ENCODE peak calls at places on chromosomes 11 and 22, in eight cellular contexts. One of them, this sample, is unnamed.

GRCh38 chr11:106717222-106717621 is 301.1 kb downstream of the GUCY1A2 start:
- DNase-seq in adipocyte: no peak
- DNase-seq in breast epithelium: no peak
- DNase-seq in astrocyte of the spinal cord: no peak
- DNase-seq in spleen: no peak
- DNase-seq in suprapubic skin: no peak
- DNase-seq in CD8-positive, alpha-beta memory T cell: no peak
- DNase-seq in retinal pigment epithelial cell: no peak
- DNase-seq in this sample: no peak

GRCh38 chr11:68933605-68934320 is 30.1 kb downstream of the IGHMBP2 start:
- DNase-seq in astrocyte of the spinal cord: no peak
- DNase-seq in adipocyte: no peak
- DNase-seq in suprapubic skin: no peak
- DNase-seq in CD8-positive, alpha-beta memory T cell: no peak
- DNase-seq in spleen: peak
- DNase-seq in retinal pigment epithelial cell: no peak
- DNase-seq in breast epithelium: no peak
- DNase-seq in this sample: no peak

GRCh38 chr11:128465531-128465930 is 121.8 kb downstream of the ETS1 start:
- DNase-seq in CD8-positive, alpha-beta memory T cell: no peak
- DNase-seq in breast epithelium: no peak
- DNase-seq in retinal pigment epithelial cell: no peak
- DNase-seq in spleen: no peak
- DNase-seq in astrocyte of the spinal cord: no peak
- DNase-seq in suprapubic skin: no peak
- DNase-seq in adipocyte: no peak
- DNase-seq in this sample: no peak

GRCh38 chr22:47371263-47372090 is 609.0 kb downstream of the TBC1D22A start:
- DNase-seq in spleen: peak
- DNase-seq in adipocyte: no peak
- DNase-seq in retinal pigment epithelial cell: no peak
- DNase-seq in breast epithelium: no peak
- DNase-seq in astrocyte of the spinal cord: no peak
- DNase-seq in CD8-positive, alpha-beta memory T cell: no peak
- DNase-seq in suprapubic skin: no peak
- DNase-seq in this sample: no peak

GRCh38 chr11:103676413-103676812 is 360.0 kb upstream of the DDI1 start:
- DNase-seq in astrocyte of the spinal cord: no peak
- DNase-seq in adipocyte: peak
- DNase-seq in suprapubic skin: no peak
- DNase-seq in retinal pigment epithelial cell: no peak
- DNase-seq in CD8-positive, alpha-beta memory T cell: no peak
- DNase-seq in breast epithelium: no peak
- DNase-seq in spleen: no peak
- DNase-seq in this sample: peak

GRCh38 chr11:86916330-86916729 is 38.9 kb downstream of the FZD4 start:
- DNase-seq in breast epithelium: no peak
- DNase-seq in retinal pigment epithelial cell: no peak
- DNase-seq in astrocyte of the spinal cord: peak
- DNase-seq in spleen: no peak
- DNase-seq in CD8-positive, alpha-beta memory T cell: no peak
- DNase-seq in adipocyte: peak
- DNase-seq in suprapubic skin: no peak
- DNase-seq in this sample: no peak

GRCh38 chr11:76609736-76610370 is 60.7 kb downstream of the LRRC32 start:
- DNase-seq in retinal pigment epithelial cell: no peak
- DNase-seq in spleen: no peak
- DNase-seq in suprapubic skin: peak
- DNase-seq in breast epithelium: no peak
- DNase-seq in CD8-positive, alpha-beta memory T cell: no peak
- DNase-seq in astrocyte of the spinal cord: peak
- DNase-seq in adipocyte: no peak
- DNase-seq in this sample: no peak

GRCh38 chr11:14902650-14903350 is 10.8 kb upstream of the CYP2R1 start:
- DNase-seq in adipocyte: peak
- DNase-seq in retinal pigment epithelial cell: peak
- DNase-seq in CD8-positive, alpha-beta memory T cell: no peak
- DNase-seq in spleen: no peak
- DNase-seq in suprapubic skin: no peak
- DNase-seq in astrocyte of the spinal cord: peak
- DNase-seq in breast epithelium: no peak
- DNase-seq in this sample: no peak

GRCh38 chr22:42296381-42296853 is 26.0 kb upstream of the TCF20 start:
- DNase-seq in spleen: no peak
- DNase-seq in adipocyte: no peak
- DNase-seq in suprapubic skin: no peak
- DNase-seq in astrocyte of the spinal cord: no peak
- DNase-seq in CD8-positive, alpha-beta memory T cell: no peak
- DNase-seq in retinal pigment epithelial cell: no peak
- DNase-seq in breast epithelium: no peak
- DNase-seq in this sample: no peak

GRCh38 chr11:116072776-116073175 is 568.6 kb upstream of the CADM1 start:
- DNase-seq in spleen: no peak
- DNase-seq in suprapubic skin: no peak
- DNase-seq in CD8-positive, alpha-beta memory T cell: no peak
- DNase-seq in breast epithelium: no peak
- DNase-seq in astrocyte of the spinal cord: no peak
- DNase-seq in retinal pigment epithelial cell: no peak
- DNase-seq in adipocyte: no peak
- DNase-seq in this sample: no peak

GRCh38 chr11:35359321-35360058 is 59.9 kb downstream of the SLC1A2 start:
- DNase-seq in adipocyte: no peak
- DNase-seq in suprapubic skin: no peak
- DNase-seq in astrocyte of the spinal cord: no peak
- DNase-seq in spleen: no peak
- DNase-seq in CD8-positive, alpha-beta memory T cell: no peak
- DNase-seq in breast epithelium: no peak
- DNase-seq in retinal pigment epithelial cell: no peak
- DNase-seq in this sample: no peak

GRCh38 chr11:108556019-108556418 is 37.5 kb downstream of the EXPH5 start:
- DNase-seq in astrocyte of the spinal cord: no peak
- DNase-seq in suprapubic skin: no peak
- DNase-seq in breast epithelium: no peak
- DNase-seq in CD8-positive, alpha-beta memory T cell: no peak
- DNase-seq in spleen: no peak
- DNase-seq in retinal pigment epithelial cell: no peak
- DNase-seq in adipocyte: no peak
- DNase-seq in this sample: no peak

GRCh38 chr11:108558222-108558621 is 35.3 kb downstream of the EXPH5 start:
- DNase-seq in breast epithelium: no peak
- DNase-seq in suprapubic skin: no peak
- DNase-seq in retinal pigment epithelial cell: no peak
- DNase-seq in astrocyte of the spinal cord: no peak
- DNase-seq in CD8-positive, alpha-beta memory T cell: no peak
- DNase-seq in adipocyte: peak
- DNase-seq in spleen: no peak
- DNase-seq in this sample: no peak

GRCh38 chr11:108561535-108561991 is 32.0 kb downstream of the EXPH5 start:
- DNase-seq in suprapubic skin: no peak
- DNase-seq in CD8-positive, alpha-beta memory T cell: no peak
- DNase-seq in astrocyte of the spinal cord: peak
- DNase-seq in adipocyte: peak
- DNase-seq in breast epithelium: no peak
- DNase-seq in retinal pigment epithelial cell: peak
- DNase-seq in spleen: no peak
- DNase-seq in this sample: no peak

GRCh38 chr11:108559904-108560303 is 33.7 kb downstream of the EXPH5 start:
- DNase-seq in adipocyte: peak
- DNase-seq in breast epithelium: no peak
- DNase-seq in spleen: no peak
- DNase-seq in astrocyte of the spinal cord: peak
- DNase-seq in retinal pigment epithelial cell: no peak
- DNase-seq in suprapubic skin: no peak
- DNase-seq in CD8-positive, alpha-beta memory T cell: no peak
- DNase-seq in this sample: peak

DNA sequence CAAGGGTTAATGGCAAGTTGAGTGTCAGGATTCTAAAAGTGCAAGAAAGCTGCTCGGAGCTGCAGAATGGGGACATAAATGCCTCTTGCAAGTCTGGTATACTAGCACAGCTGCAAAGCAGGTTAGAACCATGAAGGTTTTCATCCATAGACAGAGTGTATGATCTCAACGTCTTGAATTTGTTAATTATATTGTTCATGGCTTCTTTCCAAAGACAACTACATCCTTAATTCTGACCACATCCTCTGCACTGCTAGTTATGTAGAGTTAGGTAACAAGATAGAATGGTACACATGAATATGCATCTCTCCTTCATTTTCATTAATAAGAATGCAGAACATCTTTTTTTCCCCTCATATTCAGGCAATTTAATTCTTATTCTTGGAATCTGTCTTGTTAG is 34.2 kb downstream of the EXPH5 start:
- DNase-seq in spleen: no peak
- DNase-seq in suprapubic skin: no peak
- DNase-seq in breast epithelium: no peak
- DNase-seq in retinal pigment epithelial cell: no peak
- DNase-seq in CD8-positive, alpha-beta memory T cell: no peak
- DNase-seq in astrocyte of the spinal cord: peak
- DNase-seq in adipocyte: peak
- DNase-seq in this sample: peak
- H3K4me3 ChIP-seq in spleen: no peak
- H3K4me3 ChIP-seq in suprapubic skin: no peak
- H3K4me3 ChIP-seq in breast epithelium: no peak
- H3K4me3 ChIP-seq in retinal pigment epithelial cell: no peak
- H3K4me3 ChIP-seq in CD8-positive, alpha-beta memory T cell: no peak
- H3K4me3 ChIP-seq in astrocyte of the spinal cord: no peak
- H3K4me3 ChIP-seq in adipocyte: peak
- H3K4me3 ChIP-seq in this sample: no peak

GRCh38 chr11:124865902-124866851 is 945 bp downstream of the ROBO3 start:
- DNase-seq in suprapubic skin: peak
- DNase-seq in retinal pigment epithelial cell: no peak
- DNase-seq in astrocyte of the spinal cord: peak
- DNase-seq in spleen: peak
- DNase-seq in CD8-positive, alpha-beta memory T cell: peak
- DNase-seq in breast epithelium: no peak
- DNase-seq in adipocyte: peak
- DNase-seq in this sample: no peak
- H3K4me3 ChIP-seq in suprapubic skin: peak
- H3K4me3 ChIP-seq in retinal pigment epithelial cell: peak
- H3K4me3 ChIP-seq in astrocyte of the spinal cord: peak
- H3K4me3 ChIP-seq in spleen: no peak
- H3K4me3 ChIP-seq in CD8-positive, alpha-beta memory T cell: no peak
- H3K4me3 ChIP-seq in breast epithelium: peak
- H3K4me3 ChIP-seq in adipocyte: peak
- H3K4me3 ChIP-seq in this sample: peak

GRCh38 chr22:23363683-23364082 is 183.4 kb downstream of the BCR start:
- DNase-seq in breast epithelium: no peak
- DNase-seq in retinal pigment epithelial cell: no peak
- DNase-seq in astrocyte of the spinal cord: no peak
- DNase-seq in CD8-positive, alpha-beta memory T cell: no peak
- DNase-seq in suprapubic skin: no peak
- DNase-seq in spleen: no peak
- DNase-seq in adipocyte: no peak
- DNase-seq in this sample: no peak

GRCh38 chr22:23365524-23365923 is 185.2 kb downstream of the BCR start:
- DNase-seq in spleen: no peak
- DNase-seq in adipocyte: no peak
- DNase-seq in retinal pigment epithelial cell: no peak
- DNase-seq in astrocyte of the spinal cord: no peak
- DNase-seq in suprapubic skin: no peak
- DNase-seq in CD8-positive, alpha-beta memory T cell: no peak
- DNase-seq in breast epithelium: no peak
- DNase-seq in this sample: no peak

GRCh38 chr22:23365961-23366360 is 185.7 kb downstream of the BCR start:
- DNase-seq in adipocyte: no peak
- DNase-seq in astrocyte of the spinal cord: no peak
- DNase-seq in retinal pigment epithelial cell: no peak
- DNase-seq in suprapubic skin: no peak
- DNase-seq in CD8-positive, alpha-beta memory T cell: no peak
- DNase-seq in breast epithelium: no peak
- DNase-seq in spleen: no peak
- DNase-seq in this sample: no peak

GRCh38 chr22:23361676-23362075 is 181.4 kb downstream of the BCR start:
- DNase-seq in spleen: no peak
- DNase-seq in suprapubic skin: no peak
- DNase-seq in retinal pigment epithelial cell: no peak
- DNase-seq in breast epithelium: no peak
- DNase-seq in astrocyte of the spinal cord: no peak
- DNase-seq in adipocyte: no peak
- DNase-seq in CD8-positive, alpha-beta memory T cell: no peak
- DNase-seq in this sample: no peak

GRCh38 chr22:23364389-23364788 is 184.1 kb downstream of the BCR start:
- DNase-seq in retinal pigment epithelial cell: no peak
- DNase-seq in breast epithelium: no peak
- DNase-seq in spleen: no peak
- DNase-seq in astrocyte of the spinal cord: no peak
- DNase-seq in adipocyte: no peak
- DNase-seq in suprapubic skin: no peak
- DNase-seq in CD8-positive, alpha-beta memory T cell: no peak
- DNase-seq in this sample: no peak
- H3K4me3 ChIP-seq in retinal pigment epithelial cell: no peak
- H3K4me3 ChIP-seq in breast epithelium: no peak
- H3K4me3 ChIP-seq in spleen: no peak
- H3K4me3 ChIP-seq in astrocyte of the spinal cord: no peak
- H3K4me3 ChIP-seq in adipocyte: no peak
- H3K4me3 ChIP-seq in suprapubic skin: no peak
- H3K4me3 ChIP-seq in CD8-positive, alpha-beta memory T cell: no peak
- H3K4me3 ChIP-seq in this sample: no peak

GRCh38 chr22:50717709-50718351 is 20.2 kb upstream of the ACR start:
- DNase-seq in spleen: no peak
- DNase-seq in CD8-positive, alpha-beta memory T cell: no peak
- DNase-seq in suprapubic skin: no peak
- DNase-seq in astrocyte of the spinal cord: no peak
- DNase-seq in retinal pigment epithelial cell: no peak
- DNase-seq in adipocyte: no peak
- DNase-seq in breast epithelium: no peak
- DNase-seq in this sample: no peak
- H3K4me3 ChIP-seq in spleen: no peak
- H3K4me3 ChIP-seq in CD8-positive, alpha-beta memory T cell: no peak
- H3K4me3 ChIP-seq in suprapubic skin: no peak
- H3K4me3 ChIP-seq in astrocyte of the spinal cord: no peak
- H3K4me3 ChIP-seq in retinal pigment epithelial cell: no peak
- H3K4me3 ChIP-seq in adipocyte: no peak
- H3K4me3 ChIP-seq in breast epithelium: no peak
- H3K4me3 ChIP-seq in this sample: no peak

GRCh38 chr11:5610446-5610845 is 14.0 kb downstream of the TRIM6 start:
- DNase-seq in retinal pigment epithelial cell: no peak
- DNase-seq in astrocyte of the spinal cord: no peak
- DNase-seq in breast epithelium: no peak
- DNase-seq in suprapubic skin: no peak
- DNase-seq in spleen: no peak
- DNase-seq in CD8-positive, alpha-beta memory T cell: no peak
- DNase-seq in adipocyte: no peak
- DNase-seq in this sample: no peak

GRCh38 chr11:5605849-5606248 is 9.4 kb downstream of the TRIM6 start:
- DNase-seq in spleen: no peak
- DNase-seq in adipocyte: peak
- DNase-seq in astrocyte of the spinal cord: peak
- DNase-seq in suprapubic skin: no peak
- DNase-seq in CD8-positive, alpha-beta memory T cell: no peak
- DNase-seq in retinal pigment epithelial cell: peak
- DNase-seq in breast epithelium: no peak
- DNase-seq in this sample: peak

GRCh38 chr11:5608778-5609177 is 12.3 kb downstream of the TRIM6 start:
- DNase-seq in astrocyte of the spinal cord: no peak
- DNase-seq in suprapubic skin: no peak
- DNase-seq in CD8-positive, alpha-beta memory T cell: no peak
- DNase-seq in adipocyte: no peak
- DNase-seq in retinal pigment epithelial cell: no peak
- DNase-seq in spleen: no peak
- DNase-seq in breast epithelium: no peak
- DNase-seq in this sample: no peak

GRCh38 chr11:5611627-5612026 is 13.2 kb upstream of the TRIM34 start:
- DNase-seq in retinal pigment epithelial cell: no peak
- DNase-seq in breast epithelium: no peak
- DNase-seq in CD8-positive, alpha-beta memory T cell: no peak
- DNase-seq in spleen: no peak
- DNase-seq in adipocyte: no peak
- DNase-seq in suprapubic skin: no peak
- DNase-seq in astrocyte of the spinal cord: no peak
- DNase-seq in this sample: no peak
- H3K4me3 ChIP-seq in retinal pigment epithelial cell: no peak
- H3K4me3 ChIP-seq in breast epithelium: no peak
- H3K4me3 ChIP-seq in CD8-positive, alpha-beta memory T cell: no peak
- H3K4me3 ChIP-seq in spleen: no peak
- H3K4me3 ChIP-seq in adipocyte: no peak
- H3K4me3 ChIP-seq in suprapubic skin: no peak
- H3K4me3 ChIP-seq in astrocyte of the spinal cord: no peak
- H3K4me3 ChIP-seq in this sample: no peak